ENCODE peak calls at places on chromosomes 4 and X, in four cellular contexts. S is trophoblast cell, I is IMR-90, R is mesendoderm. D is an unnamed sample.

GRCh38 chr4:113604955-113605354 is 156.6 kb downstream of the CAMK2D start:
- DNase-seq in S (no peak), I (peak; percentile 64), R (no peak), D (no peak)

GRCh38 chrX:95059909-95060308 is 1385.9 kb downstream of the FAM133A start:
- DNase-seq in S (no peak), I (no peak), R (no peak), D (no peak)

GRCh38 chrX:47316276-47317025 is 53.9 kb upstream of the ZNF157 start:
- DNase-seq in S (no peak), I (no peak), R (peak; percentile 90), D (peak; percentile 85)

GRCh38 chr4:31175242-31175910 is 455.2 kb downstream of the PCDH7 start:
- DNase-seq in S (no peak), I (peak; percentile 45), R (no peak), D (no peak)

GRCh38 chr4:149095798-149096197 is 653.6 kb upstream of the NR3C2 start:
- DNase-seq in S (no peak), I (no peak), R (no peak), D (no peak)

GRCh38 chrX:104270916-104271512 is 16.3 kb upstream of the ESX1 start:
- DNase-seq in S (peak; percentile 59), I (peak; percentile 22), R (peak; percentile 59), D (peak; percentile 53)

GRCh38 chrX:136635235-136635634 is 12.7 kb upstream of the CD40LG start:
- DNase-seq in S (no peak), I (no peak), R (no peak), D (no peak)

GRCh38 chr4:145933134-145933533 is 5.5 kb downstream of the ZNF827 start:
- DNase-seq in S (no peak), I (peak; percentile 45), R (no peak), D (no peak)

GRCh38 chrX:44651347-44651746 is 108.7 kb upstream of the FUNDC1 start:
- DNase-seq in S (peak; percentile 0), I (no peak), R (peak; percentile 58), D (peak; percentile 28)

GRCh38 chr4:17188035-17188967 is 289.9 kb upstream of the LDB2 start:
- DNase-seq in S (no peak), I (no peak), R (no peak), D (no peak)

GRCh38 chr4:110073045-110073845 is 125.2 kb downstream of the ELOVL6 start:
- DNase-seq in S (no peak), I (peak; percentile 11), R (no peak), D (no peak)

GRCh38 chr4:141375855-141376254 is 155.2 kb downstream of the ZNF330 start:
- DNase-seq in S (no peak), I (peak; percentile 93), R (peak; percentile 85), D (peak; percentile 44)

GRCh38 chrX:15745179-15745578 is 7.1 kb downstream of the CA5B start:
- DNase-seq in S (no peak), I (peak; percentile 52), R (no peak), D (no peak)

GRCh38 chrX:140664939-140665338 is 44.6 kb upstream of the LINC00632 start:
- DNase-seq in S (peak; percentile 36), I (peak; percentile 18), R (peak; percentile 11), D (no peak)

GRCh38 chr4:146175541-146176453 is at the start of gene LSM6:
- DNase-seq in S (peak; percentile 87), I (peak; percentile 85), R (peak; percentile 88), D (peak; percentile 79)

GRCh38 chrX:124406294-124407013 is 60.1 kb downstream of the SH2D1A start:
- DNase-seq in S (peak; percentile 37), I (peak; percentile 46), R (peak; percentile 37), D (no peak)

GRCh38 chrX:6968231-6968630 is 179.3 kb upstream of the STS start:
- DNase-seq in S (peak; percentile 80), I (no peak), R (peak; percentile 44), D (no peak)

GRCh38 chrX:123184858-123185251 is 777 bp downstream of the GRIA3 start:
- DNase-seq in S (no peak), I (no peak), R (peak; percentile 18), D (peak; percentile 38)

GRCh38 chrX:72308566-72309296 is 3.0 kb upstream of the CITED1 start:
- DNase-seq in S (peak; percentile 62), I (peak; percentile 50), R (peak; percentile 88), D (peak; percentile 82)

GRCh38 chrX:46678232-46678631 is 80.7 kb downstream of the SLC9A7 start:
- DNase-seq in S (no peak), I (no peak), R (no peak), D (no peak)

GRCh38 chrX:154006965-154007364 is 12.7 kb downstream of the IRAK1 start:
- DNase-seq in S (no peak), I (no peak), R (no peak), D (no peak)

GRCh38 chrX:107447642-107448041 is 1.8 kb upstream of the FRMPD3 start:
- DNase-seq in S (no peak), I (no peak), R (no peak), D (no peak)

GRCh38 chr4:36041340-36041739 is 203.0 kb downstream of the ARAP2 start:
- DNase-seq in S (no peak), I (no peak), R (no peak), D (no peak)

GRCh38 chrX:1727531-1728027 is 112.7 kb downstream of the ASMT start:
- DNase-seq in S (peak; percentile 82), I (no peak), R (peak; percentile 96), D (peak; percentile 74)

DNA sequence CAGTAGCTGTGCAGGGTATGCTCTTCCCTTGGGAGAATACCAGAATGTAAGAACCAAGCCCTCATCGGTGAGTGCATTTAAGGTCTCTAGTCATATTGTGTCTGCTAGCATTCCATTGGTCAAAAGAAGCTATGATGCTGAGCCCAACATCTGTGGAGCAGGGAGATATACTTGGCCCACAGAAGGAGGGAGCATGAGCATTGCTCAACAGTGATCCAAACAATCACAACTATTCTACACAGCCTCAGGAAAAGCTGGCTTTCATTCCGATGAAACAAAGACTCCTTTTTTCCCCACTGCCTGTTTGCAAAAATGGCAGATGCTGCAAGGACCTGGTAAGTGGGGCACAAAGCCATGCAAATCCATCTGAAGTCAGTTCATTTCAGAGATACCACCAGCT is 80.6 kb upstream of the DHX15 start:
- DNase-seq in S (peak; percentile 94), I (peak; percentile 55), R (no peak), D (no peak)
- H3K18ac ChIP-seq in S (no peak overlapping the region), I (peak overlapping the region; percentile 61), R (no peak overlapping the region), D (no peak overlapping the region)

GRCh38 chrX:10172867-10173266 is 16.1 kb downstream of the CLCN4 start:
- DNase-seq in S (peak; percentile 70), I (peak; percentile 30), R (peak; percentile 89), D (no peak)
- H3K18ac ChIP-seq in S (peak overlapping the region; percentile 39), I (no peak overlapping the region), R (peak overlapping the region; percentile 13), D (no peak overlapping the region)

GRCh38 chrX:19121466-19121865 is 802 bp downstream of the ADGRG2 start:
- DNase-seq in S (no peak), I (no peak), R (no peak), D (no peak)
- H3K18ac ChIP-seq in S (no peak overlapping the region), I (no peak overlapping the region), R (peak overlapping the region; percentile 64), D (no peak overlapping the region)

DNA sequence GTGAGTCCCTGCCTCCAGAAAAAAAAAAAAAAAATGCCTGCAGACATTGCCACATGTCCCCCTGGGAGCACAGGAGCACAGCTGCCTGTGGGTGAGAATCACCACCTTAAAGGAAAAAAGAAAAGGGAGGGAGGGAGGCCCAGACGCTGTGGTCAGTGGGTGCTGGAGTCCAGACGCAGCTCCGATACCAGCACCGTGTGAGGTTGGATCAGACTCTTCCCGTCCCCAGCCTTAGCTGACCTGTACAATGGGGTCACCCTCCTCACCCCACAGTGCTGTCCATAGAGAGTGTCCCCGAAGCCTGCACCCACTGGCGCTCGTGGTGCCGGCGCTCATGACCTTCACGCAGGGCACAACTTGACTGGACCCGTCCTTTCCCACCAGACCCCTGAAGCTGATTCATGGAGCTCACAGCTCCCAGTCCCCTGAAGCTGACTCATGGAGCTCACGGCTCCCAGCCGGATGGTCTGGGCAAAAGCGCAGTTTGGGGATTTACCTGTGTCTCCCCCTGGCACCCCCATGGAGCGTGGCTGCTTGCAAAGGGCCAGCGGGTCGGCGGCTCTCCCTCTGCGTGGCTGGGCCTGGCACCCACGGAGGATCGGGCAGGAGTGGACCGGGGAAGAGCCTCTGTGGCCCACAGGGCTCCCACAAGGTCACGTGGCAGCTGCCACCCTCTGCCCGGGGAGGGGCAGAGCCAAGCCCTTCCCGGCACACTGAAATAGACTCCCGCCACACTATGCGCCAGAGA is 31.4 kb downstream of the ABLIM2 start:
- DNase-seq in S (no peak), I (no peak), R (no peak), D (no peak)
- H3K18ac ChIP-seq in S (no peak overlapping the region), I (no peak overlapping the region), R (no peak overlapping the region), D (no peak overlapping the region)

GRCh38 chrX:78103656-78104446 is at the start of gene PGK1:
- DNase-seq in S (peak; percentile 91), I (peak; percentile 97), R (peak; percentile 98), D (peak; percentile 96)
- H3K18ac ChIP-seq in S (peak within 1 kb of the TSS; percentile 75), I (peak within 1 kb of the TSS; percentile 94), R (peak within 1 kb of the TSS; percentile 72), D (peak within 1 kb of the TSS; percentile 15)

GRCh38 chr4:5158391-5158770 is 107.1 kb downstream of the STK32B start:
- DNase-seq in S (no peak), I (no peak), R (no peak), D (peak; percentile 10)

GRCh38 chr4:5162909-5163508 is 111.7 kb downstream of the STK32B start:
- DNase-seq in S (no peak), I (no peak), R (no peak), D (peak; percentile 13)

GRCh38 chr4:5157721-5158390 is 106.6 kb downstream of the STK32B start:
- DNase-seq in S (peak; percentile 5), I (peak; percentile 44), R (no peak), D (peak; percentile 15)

GRCh38 chr4:5158825-5159224 is 107.5 kb downstream of the STK32B start:
- DNase-seq in S (no peak), I (no peak), R (no peak), D (no peak)

GRCh38 chr4:5160668-5161067 is 109.4 kb downstream of the STK32B start:
- DNase-seq in S (no peak), I (no peak), R (no peak), D (peak; percentile 13)
- H3K18ac ChIP-seq in S (no peak overlapping the region), I (no peak overlapping the region), R (no peak overlapping the region), D (no peak overlapping the region)

GRCh38 chrX:39772057-39772832 is 325.5 kb downstream of the BCOR start:
- DNase-seq in S (no peak), I (peak; percentile 55), R (peak; percentile 87), D (peak; percentile 95)
- H3K18ac ChIP-seq in S (no peak overlapping the region), I (peak overlapping the region; percentile 7), R (peak overlapping the region; percentile 87), D (peak overlapping the region; percentile 27)

GRCh38 chrX:12971282-12972003 is 3.5 kb upstream of the TMSB4X start:
- DNase-seq in S (no peak), I (no peak), R (no peak), D (no peak)
- H3K18ac ChIP-seq in S (no peak overlapping the region), I (peak overlapping the region; percentile 70), R (peak overlapping the region; percentile 20), D (no peak overlapping the region)

D was measured in H9.